ENCODE peak calls at places on chromosomes 11 and 22, in six cellular contexts. Y, H, P, M, S and G are unnamed samples.

GRCh38 chr22:31279327-31279669 is 13.0 kb downstream of the PIK3IP1 start:
- DNase-seq in P (no peak), M (no peak), S (no peak), H (no peak), Y (no peak), G (no peak)

GRCh38 chr11:6622261-6623171 is 3.3 kb upstream of the TPP1 start:
- DNase-seq in H (no peak), Y (no peak), P (no peak), S (no peak), M (no peak), G (no peak)

GRCh38 chr11:111633756-111634362 is 31.6 kb downstream of the SIK2 start:
- DNase-seq in Y (no peak), H (no peak), M (peak; percentile 35), S (no peak), P (no peak), G (no peak)

GRCh38 chr11:73326929-73327811 is 19.1 kb downstream of the ARHGEF17 start:
- DNase-seq in P (no peak), M (peak; percentile 82), Y (no peak), S (no peak), H (no peak), G (no peak)

GRCh38 chr11:47271961-47272661 is 2.2 kb downstream of the MADD start:
- DNase-seq in H (no peak), S (no peak), Y (no peak), P (no peak), M (no peak), G (peak; percentile 30)

GRCh38 chr11:69094111-69094914 is 45.6 kb downstream of the TPCN2 start:
- DNase-seq in S (no peak), P (no peak), Y (no peak), H (no peak), M (no peak), G (no peak)

GRCh38 chr11:17846852-17847453 is 112.4 kb downstream of the KCNC1 start:
- DNase-seq in M (peak; percentile 73), P (no peak), Y (peak; percentile 4), H (no peak), S (no peak), G (peak; percentile 39)

GRCh38 chr11:57387284-57388030 is 3.0 kb downstream of the PRG2 start:
- DNase-seq in Y (no peak), S (peak; percentile 41), H (no peak), P (no peak), M (no peak), G (no peak)

GRCh38 chr11:71251159-71251721 is 1.1 kb downstream of the SHANK2 start:
- DNase-seq in H (no peak), P (peak; percentile 35), Y (no peak), M (no peak), S (no peak), G (no peak)

GRCh38 chr11:86718553-86718952 is 46.1 kb upstream of the ME3 start:
- DNase-seq in P (no peak), S (no peak), Y (no peak), M (no peak), H (no peak), G (no peak)

GRCh38 chr11:15967966-15968365 is 388.4 kb downstream of the SOX6 start:
- DNase-seq in Y (no peak), P (no peak), S (no peak), H (no peak), M (peak; percentile 76), G (no peak)

GRCh38 chr11:10902301-10902700 is 44.4 kb upstream of the ZBED5 start:
- DNase-seq in P (no peak), H (no peak), M (no peak), Y (no peak), S (no peak), G (no peak)

GRCh38 chr11:120334894-120335462 is 1.2 kb upstream of the ARHGEF12 start:
- DNase-seq in P (peak; percentile 36), H (no peak), M (peak; percentile 94), S (peak; percentile 64), Y (peak; percentile 66), G (peak; percentile 75)

GRCh38 chr22:42611076-42611475 is 3.6 kb downstream of the POLDIP3 start:
- DNase-seq in Y (no peak), H (no peak), M (peak; percentile 52), P (no peak), S (no peak), G (no peak)

GRCh38 chr22:39130892-39131855 is 21.3 kb downstream of the CBX7 start:
- DNase-seq in M (peak; percentile 42), P (peak; percentile 34), S (no peak), H (no peak), Y (peak; percentile 82), G (no peak)

GRCh38 chr22:28942801-28943500 is 59.6 kb downstream of the ZNRF3 start:
- DNase-seq in Y (peak; percentile 48), S (peak; percentile 57), M (no peak), H (no peak), P (no peak), G (peak; percentile 57)

GRCh38 chr22:28940441-28940840 is 57.1 kb downstream of the ZNRF3 start:
- DNase-seq in H (no peak), S (no peak), Y (no peak), P (no peak), M (no peak), G (no peak)

GRCh38 chr22:28939932-28940331 is 56.6 kb downstream of the ZNRF3 start:
- DNase-seq in S (no peak), M (no peak), H (no peak), P (no peak), Y (no peak), G (no peak)

GRCh38 chr22:28942333-28942732 is 59.0 kb downstream of the ZNRF3 start:
- DNase-seq in P (no peak), H (no peak), Y (no peak), M (no peak), S (no peak), G (no peak)

DNA sequence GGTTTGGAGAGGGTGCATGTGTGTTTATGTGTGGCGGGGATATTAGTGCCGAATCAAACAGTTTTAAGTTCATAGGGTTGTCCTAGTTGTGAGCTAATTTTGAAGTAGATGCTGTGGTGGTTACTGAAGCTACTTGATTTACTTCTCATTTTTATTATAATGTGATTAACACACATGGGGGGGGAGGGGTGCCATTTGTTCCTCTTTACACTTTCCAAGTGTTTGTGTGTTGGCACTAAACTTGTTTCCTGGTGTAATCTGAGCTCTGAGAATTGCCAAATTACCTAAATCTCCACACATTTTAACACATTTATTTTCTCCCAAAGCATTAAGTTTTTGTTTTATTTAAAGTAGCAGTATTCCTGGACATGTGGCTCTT is 60.1 kb downstream of the ZNRF3 start:
- DNase-seq in P (no peak), H (no peak), Y (no peak), M (no peak), S (no peak), G (no peak)
- H3K4me1 ChIP-seq in P (peaks cover 12% of the 10 kb centered on the region), H (peaks cover 12% of the 10 kb centered on the region), Y (peaks cover 20% of the 10 kb centered on the region), M (no peaks in the 10 kb centered on the region), S (peaks cover 13% of the 10 kb centered on the region), G (peaks cover 12% of the 10 kb centered on the region)

GRCh38 chr11:2375341-2375853 is 1.7 kb upstream of the CD81 start:
- DNase-seq in P (no peak), Y (no peak), M (no peak), S (no peak), H (no peak), G (peak; percentile 40)

GRCh38 chr11:2374456-2375201 is 2.5 kb upstream of the CD81 start:
- DNase-seq in M (no peak), P (no peak), Y (no peak), H (no peak), S (no peak), G (no peak)

GRCh38 chr11:2377511-2378443 is 667 bp downstream of the CD81 start:
- DNase-seq in Y (peak; percentile 56), S (no peak), H (no peak), P (peak; percentile 57), M (peak; percentile 33), G (peak; percentile 69)

GRCh38 chr11:2376751-2377451 is at the start of gene CD81:
- DNase-seq in P (peak; percentile 54), Y (peak; percentile 56), S (no peak), M (peak; percentile 33), H (no peak), G (no peak)

DNA sequence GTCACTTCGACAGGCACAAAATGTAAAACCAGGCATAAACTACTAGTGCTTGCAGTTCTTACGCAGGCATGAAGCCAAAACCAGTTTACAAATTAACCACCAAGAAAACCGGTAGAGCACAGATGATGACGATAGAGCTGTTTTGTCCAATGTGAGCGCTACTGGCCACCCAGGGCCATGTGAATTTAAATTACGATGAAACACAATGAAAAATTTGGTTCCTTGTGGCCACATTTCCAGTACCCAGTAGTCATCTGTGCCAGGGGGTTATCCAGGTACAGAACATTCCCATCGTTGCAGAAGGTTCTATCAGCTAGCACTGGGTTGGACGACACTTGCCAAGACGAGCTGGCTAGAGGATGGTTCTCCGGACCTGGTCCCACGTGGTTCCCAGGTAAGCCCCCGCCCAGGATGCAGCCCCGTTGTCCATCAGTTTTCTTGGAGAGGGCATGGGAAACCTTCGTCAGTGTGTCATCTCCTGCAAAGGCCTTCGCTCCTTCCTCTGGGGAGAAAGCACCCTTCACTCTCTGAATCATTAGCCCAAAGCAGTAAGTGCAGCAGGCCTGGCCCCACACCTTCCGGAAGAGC is 1.1 kb upstream of the CD81 start:
- DNase-seq in S (no peak), Y (no peak), P (no peak), M (no peak), H (no peak), G (no peak)
- H3K4me2 ChIP-seq in S (no peak overlapping the region), Y (no peak overlapping the region), P (no peak overlapping the region), M (no peak overlapping the region), H (peak overlapping the region; percentile 98), G (no peak overlapping the region)

GRCh38 chr11:76653674-76654309 is 16.8 kb downstream of the LRRC32 start:
- DNase-seq in S (no peak), H (no peak), M (peak; percentile 95), Y (no peak), P (peak; percentile 14), G (no peak)

GRCh38 chr11:76652989-76653673 is 17.4 kb downstream of the LRRC32 start:
- DNase-seq in M (no peak), P (peak; percentile 12), Y (no peak), S (no peak), H (no peak), G (no peak)

GRCh38 chr11:76655466-76656086 is 15.0 kb downstream of the LRRC32 start:
- DNase-seq in H (no peak), M (no peak), P (peak; percentile 26), S (no peak), Y (no peak), G (no peak)

GRCh38 chr11:76654980-76655379 is 15.6 kb downstream of the LRRC32 start:
- DNase-seq in P (peak; percentile 24), M (no peak), S (peak; percentile 80), Y (no peak), H (no peak), G (no peak)

DNA sequence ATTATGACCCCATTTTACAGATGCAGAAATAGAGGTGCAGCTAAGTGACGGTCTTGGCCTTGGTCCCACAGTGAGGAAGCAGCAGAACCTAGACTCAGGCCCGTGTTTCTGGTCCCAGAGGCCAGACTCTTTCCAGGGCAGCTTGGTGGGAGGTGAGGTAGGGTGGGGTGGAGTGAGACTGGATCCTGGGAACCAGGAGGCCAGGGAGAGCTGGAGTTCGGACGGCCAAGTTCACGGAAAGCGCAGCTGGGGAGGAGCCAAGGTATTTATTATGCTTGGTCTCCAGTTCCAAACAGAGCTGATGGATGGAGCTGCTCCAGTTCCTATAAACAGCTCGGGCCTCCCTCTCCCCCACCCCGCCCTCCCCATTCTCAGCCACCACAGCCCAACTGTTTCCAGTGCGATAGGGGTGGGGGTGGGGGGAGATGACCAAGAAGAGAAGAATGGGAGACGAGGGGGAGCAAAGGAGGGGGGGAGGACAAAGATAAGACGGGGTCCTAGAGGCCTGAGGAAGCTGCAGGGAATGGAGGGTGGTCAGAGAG is 16.2 kb downstream of the LRRC32 start:
- DNase-seq in P (peak; percentile 15), Y (no peak), H (no peak), S (no peak), M (peak; percentile 97), G (peak; percentile 48)
- H3K18ac ChIP-seq in P (no peak overlapping the region), Y (no peak overlapping the region), H (no peak overlapping the region), S (no peak overlapping the region), M (peak overlapping the region; percentile 95), G (no peak overlapping the region)

GRCh38 chr11:59182457-59183151 is 10.7 kb downstream of the DTX4 start:
- DNase-seq in P (peak; percentile 81), M (no peak), H (no peak), S (no peak), Y (no peak), G (peak; percentile 88)
- H3K4me1 ChIP-seq in P (no peaks in the 10 kb centered on the region), M (peaks cover 18% of the 10 kb centered on the region), H (no peaks in the 10 kb centered on the region), S (peaks cover 20% of the 10 kb centered on the region), Y (peaks cover 50% of the 10 kb centered on the region), G (no peaks in the 10 kb centered on the region)